ENCODE peak calls at places on chromosomes 13 and 19, in six cellular contexts. L is left ventricle myocardium inferior, B is GM23338, D is endodermal cell, N is ascending aorta, W is IMR-90. J is an unnamed sample. For H3K4me1, the result is how much of the 10 kb centered on the place peaks cover.

GRCh38 chr19:16076958-16077611 is 790 bp downstream of the TPM4 start:
- DNase-seq in L (peak), B (peak), D (peak), N (no peak), W (no peak), J (peak)

GRCh38 chr19:10219678-10220077 is 11.5 kb downstream of the S1PR2 start:
- DNase-seq in L (no peak), B (peak), D (peak), N (no peak), W (peak), J (no peak)

GRCh38 chr19:18791315-18791678 is 192 bp upstream of the COMP start:
- DNase-seq in L (no peak), B (no peak), D (no peak), N (no peak), W (no peak), J (no peak)

GRCh38 chr19:41706741-41707501 is 1.5 kb upstream of the CEACAM5 start:
- DNase-seq in L (peak), B (peak), D (peak), N (no peak), W (no peak), J (peak)

GRCh38 chr13:98997738-98998641 is 20.1 kb upstream of the DOCK9 start:
- DNase-seq in L (no peak), B (no peak), D (peak), N (no peak), W (no peak), J (no peak)

GRCh38 chr19:40392894-40393517 is 3.0 kb upstream of the HIPK4 start:
- DNase-seq in L (no peak), B (no peak), D (no peak), N (no peak), W (no peak), J (no peak)

GRCh38 chr19:33093420-33094210 is 12.6 kb downstream of the GPATCH1 start:
- DNase-seq in L (no peak), B (no peak), D (no peak), N (no peak), W (no peak), J (no peak)

GRCh38 chr13:103935117-103935516 is 868.9 kb upstream of the SLC10A2 start:
- DNase-seq in L (no peak), B (peak), D (no peak), N (no peak), W (no peak), J (no peak)

GRCh38 chr13:86922936-86923335 is 748.2 kb upstream of the SLITRK5 start:
- DNase-seq in L (no peak), B (no peak), D (no peak), N (no peak), W (peak), J (no peak)

GRCh38 chr19:16205205-16206045 is 7.7 kb downstream of the AP1M1 start:
- DNase-seq in L (peak), B (no peak), D (no peak), N (no peak), W (no peak), J (peak)

GRCh38 chr13:43905435-43906031 is 25.8 kb downstream of the LACC1 start:
- DNase-seq in L (no peak), B (peak), D (peak), N (no peak), W (peak), J (no peak)

GRCh38 chr13:37412271-37412683 is 186.3 kb downstream of the POSTN start:
- DNase-seq in L (no peak), B (no peak), D (no peak), N (no peak), W (peak), J (no peak)

GRCh38 chr19:39686739-39687138 is 17.5 kb upstream of the LGALS14 start:
- DNase-seq in L (no peak), B (no peak), D (no peak), N (no peak), W (no peak), J (no peak)

GRCh38 chr13:112932971-112933370 is 36.0 kb upstream of the MCF2L start:
- DNase-seq in L (no peak), B (no peak), D (no peak), N (no peak), W (no peak), J (no peak)

GRCh38 chr13:27965343-27965739 is 3.8 kb downstream of the CDX2 start:
- DNase-seq in L (no peak), B (peak), D (peak), N (no peak), W (no peak), J (no peak)

GRCh38 chr13:23599083-23599925 is 29.1 kb downstream of the TNFRSF19 start:
- DNase-seq in L (no peak), B (peak), D (peak), N (no peak), W (no peak), J (no peak)
- H3K4me3 ChIP-seq in L (no peak), B (no peak), D (peak), N (no peak), W (no peak), J (no peak)

DNA sequence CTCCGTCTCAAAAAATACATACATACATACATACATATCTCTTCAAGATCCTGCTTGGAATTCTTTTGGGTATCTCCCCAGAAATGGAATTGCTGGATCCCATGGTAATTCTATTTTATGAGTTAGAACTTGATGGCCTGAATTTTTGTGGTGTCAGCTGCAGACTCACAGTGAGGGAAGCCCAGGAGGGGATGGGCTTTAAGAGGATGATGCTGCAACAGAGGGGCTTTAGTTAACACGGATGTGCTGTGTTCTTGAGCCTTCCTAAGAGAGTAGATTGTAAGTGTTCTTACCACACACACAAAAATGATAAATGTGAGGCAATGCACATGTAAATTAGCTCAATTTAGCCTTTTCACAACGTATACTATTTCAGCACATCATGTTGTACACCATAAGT is 31.8 kb downstream of the CACNG6 start:
- DNase-seq in L (no peak), B (no peak), D (no peak), N (no peak), W (no peak), J (no peak)
- H3K4me1 ChIP-seq in L (under half), B (under half), D (under half), N (under half), W (under half), J (under half)

GRCh38 chr13:32001392-32001768 is 30.2 kb upstream of the FRY start:
- DNase-seq in L (peak), B (peak), D (peak), N (no peak), W (peak), J (peak)
- TF ChIP-seq CTCF in L (peak), B (peak), D (peak), N (peak), W (peak), J (peak)

DNA sequence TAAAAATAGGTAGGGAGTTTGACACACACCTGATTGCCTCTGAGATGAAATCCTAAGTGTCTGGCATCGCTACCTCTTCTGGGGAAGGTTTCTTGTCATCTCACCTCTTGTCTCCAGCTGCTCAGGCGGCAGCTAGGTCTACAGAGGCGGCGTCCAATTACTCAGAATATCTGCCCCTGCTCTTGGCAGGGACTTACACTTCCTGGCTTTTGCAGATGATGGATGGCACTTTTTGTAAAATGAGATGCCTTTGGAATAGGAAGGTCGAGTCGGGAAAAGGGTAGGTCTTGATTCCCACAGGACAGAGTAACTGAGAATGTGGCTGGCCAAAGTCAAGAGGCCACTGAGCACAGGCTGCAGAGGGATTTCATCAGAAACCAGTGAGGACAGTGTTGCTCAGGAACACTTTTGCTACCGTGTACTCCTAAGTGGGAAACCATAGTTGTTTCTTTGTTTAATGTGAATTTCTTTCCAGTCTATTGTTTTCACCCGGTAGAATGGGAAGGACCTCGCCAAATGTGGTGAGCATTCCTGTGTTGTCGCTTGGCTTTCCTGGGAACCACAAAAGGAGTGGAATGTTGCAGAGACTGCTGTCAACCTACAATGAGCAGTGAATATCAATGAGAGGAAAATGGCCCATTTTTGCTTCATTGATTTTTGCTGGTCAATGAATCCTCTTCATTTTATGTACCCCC is 383.7 kb downstream of the HS6ST3 start:
- DNase-seq in L (no peak), B (peak), D (no peak), N (no peak), W (no peak), J (no peak)
- H3K4me3 ChIP-seq in L (no peak), B (no peak), D (no peak), N (no peak), W (no peak), J (no peak)

DNA sequence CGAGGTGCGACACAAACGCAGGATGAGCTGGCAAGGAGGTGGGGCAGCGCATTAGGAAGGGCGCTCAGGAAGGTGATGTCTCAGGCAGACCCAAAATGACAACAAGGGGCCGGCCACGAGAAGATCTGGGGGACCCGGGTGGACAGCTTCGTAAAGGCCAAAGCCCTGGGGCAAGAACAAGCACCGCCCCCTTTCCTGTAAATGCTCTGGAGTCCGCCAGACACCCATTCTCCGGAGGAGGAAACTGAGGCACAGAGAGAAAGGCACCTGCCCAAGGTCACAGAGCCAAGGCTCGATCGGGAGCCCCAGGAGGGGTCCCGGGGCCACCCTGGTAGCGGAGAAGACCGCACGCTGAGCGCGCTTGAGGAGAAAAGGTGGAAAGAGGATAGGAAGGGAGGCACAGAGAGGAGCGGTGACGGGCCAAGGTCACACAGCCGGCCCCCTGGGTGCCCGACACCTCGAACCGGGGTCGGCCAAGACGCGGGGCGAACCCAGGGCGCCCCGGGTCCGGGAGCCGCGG is 571 bp downstream of the SAFB2 start:
- DNase-seq in L (no peak), B (peak), D (peak), N (no peak), W (no peak), J (peak)
- H3K4me1 ChIP-seq in L (half or more), B (under half), D (under half), N (under half), W (under half), J (under half)

GRCh38 chr19:43078311-43078710 is 4.2 kb downstream of the PSG2 start:
- DNase-seq in L (no peak), B (no peak), D (no peak), N (no peak), W (peak), J (no peak)
- TF ChIP-seq CTCF in L (no peak), B (no peak), D (no peak), N (no peak), W (no peak), J (no peak)

GRCh38 chr19:46926201-46927071 is 65.6 kb downstream of the ARHGAP35 start:
- DNase-seq in L (no peak), B (no peak), D (no peak), N (no peak), W (no peak), J (no peak)

GRCh38 chr19:46925548-46925950 is 64.8 kb downstream of the ARHGAP35 start:
- DNase-seq in L (no peak), B (no peak), D (no peak), N (no peak), W (no peak), J (peak)

GRCh38 chr19:46922465-46922864 is 61.7 kb downstream of the ARHGAP35 start:
- DNase-seq in L (no peak), B (no peak), D (no peak), N (no peak), W (no peak), J (no peak)

GRCh38 chr19:46927106-46927505 is 66.3 kb downstream of the ARHGAP35 start:
- DNase-seq in L (no peak), B (no peak), D (no peak), N (no peak), W (no peak), J (no peak)

GRCh38 chr19:46924874-46925547 is 64.2 kb downstream of the ARHGAP35 start:
- DNase-seq in L (no peak), B (no peak), D (no peak), N (no peak), W (no peak), J (peak)
- H3K4me3 ChIP-seq in L (peak), B (no peak), D (no peak), N (no peak), W (no peak), J (no peak)

GRCh38 chr13:94716016-94716415 is 3.7 kb upstream of the SOX21 start:
- DNase-seq in L (no peak), B (peak), D (no peak), N (no peak), W (no peak), J (no peak)
- H3K4me1 ChIP-seq in L (under half), B (under half), D (under half), N (under half), W (under half), J (under half)

DNA sequence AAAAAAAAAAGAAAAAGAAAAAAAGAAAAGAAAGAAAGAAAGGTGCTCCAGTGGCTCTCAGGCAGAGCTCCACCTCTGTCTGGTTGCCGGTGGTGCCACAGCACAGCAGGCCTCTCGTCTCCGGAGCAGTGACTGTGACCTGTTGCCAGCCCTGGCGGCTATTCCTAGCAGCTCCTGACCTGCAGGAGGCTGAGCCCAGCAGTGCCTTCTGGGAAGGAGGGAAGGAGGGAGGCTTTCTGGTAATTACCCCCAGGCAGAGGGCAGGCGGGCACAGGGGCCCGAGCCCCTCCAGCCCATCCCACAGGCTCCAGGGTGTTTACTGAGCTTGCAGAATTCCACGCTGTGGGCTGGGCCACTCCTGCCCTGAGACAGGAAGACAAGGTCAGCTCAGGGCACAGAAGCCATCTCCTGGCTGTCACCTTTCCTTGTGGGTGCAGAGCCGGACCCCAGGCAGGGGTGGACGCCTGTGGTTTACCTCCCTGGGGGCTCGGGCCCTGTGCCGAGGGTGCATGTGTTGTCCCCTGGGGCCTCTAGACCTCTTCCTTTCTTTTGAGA is 77.9 kb downstream of the GNG7 start:
- DNase-seq in L (peak), B (peak), D (peak), N (no peak), W (no peak), J (peak)
- TF ChIP-seq CTCF in L (peak), B (no peak), D (peak), N (no peak), W (no peak), J (no peak)

J was measured in pancreas.